ENCODE peak calls at places on chromosomes 7 and 10, in four cellular contexts. One of them, this sample, is unnamed.
A peak's percentile ranks its signal among the peaks of the same experiment; 100 is the strongest.

GRCh38 chr10:21015838-21016237 is 118.7 kb upstream of the NEBL start:
- DNase-seq in NB4: no peak
- DNase-seq in fibroblast of the aortic adventitia: no peak
- DNase-seq in body of pancreas: no peak
- DNase-seq in this sample: no peak

GRCh38 chr7:33762903-33763295 is 142.4 kb upstream of the BMPER start:
- DNase-seq in body of pancreas: no peak
- DNase-seq in NB4: no peak
- DNase-seq in fibroblast of the aortic adventitia: peak; percentile 48
- DNase-seq in this sample: no peak

GRCh38 chr10:43205681-43206390 is 61.0 kb downstream of the RASGEF1A start:
- DNase-seq in fibroblast of the aortic adventitia: no peak
- DNase-seq in body of pancreas: peak; percentile 3
- DNase-seq in NB4: no peak
- DNase-seq in this sample: no peak

GRCh38 chr7:72298912-72299311 is 113.2 kb downstream of the CALN1 start:
- DNase-seq in fibroblast of the aortic adventitia: no peak
- DNase-seq in NB4: no peak
- DNase-seq in body of pancreas: no peak
- DNase-seq in this sample: no peak

GRCh38 chr7:143230602-143231457 is 9.0 kb downstream of the TAS2R40 start:
- DNase-seq in body of pancreas: no peak
- DNase-seq in fibroblast of the aortic adventitia: no peak
- DNase-seq in NB4: no peak
- DNase-seq in this sample: no peak

GRCh38 chr10:16686081-16686902 is 130.9 kb downstream of the RSU1 start:
- DNase-seq in body of pancreas: no peak
- DNase-seq in fibroblast of the aortic adventitia: no peak
- DNase-seq in NB4: no peak
- DNase-seq in this sample: peak; percentile 5

GRCh38 chr10:3778708-3779108 is 6.3 kb downstream of the KLF6 start:
- DNase-seq in fibroblast of the aortic adventitia: no peak
- DNase-seq in NB4: no peak
- DNase-seq in body of pancreas: no peak
- DNase-seq in this sample: no peak

GRCh38 chr10:111600772-111601171 is 523.9 kb downstream of the ADRA2A start:
- DNase-seq in NB4: no peak
- DNase-seq in body of pancreas: peak; percentile 83
- DNase-seq in fibroblast of the aortic adventitia: no peak
- DNase-seq in this sample: no peak

GRCh38 chr10:34565934-34566333 is 249.2 kb downstream of the PARD3 start:
- DNase-seq in fibroblast of the aortic adventitia: peak; percentile 68
- DNase-seq in NB4: no peak
- DNase-seq in body of pancreas: no peak
- DNase-seq in this sample: no peak

GRCh38 chr10:23096814-23097549 is 1.6 kb downstream of the MSRB2 start:
- DNase-seq in body of pancreas: peak; percentile 18
- DNase-seq in NB4: peak; percentile 30
- DNase-seq in fibroblast of the aortic adventitia: peak; percentile 98
- DNase-seq in this sample: peak; percentile 94

GRCh38 chr10:71776528-71776927 is 3.2 kb upstream of the VSIR start:
- DNase-seq in fibroblast of the aortic adventitia: no peak
- DNase-seq in NB4: peak; percentile 89
- DNase-seq in body of pancreas: no peak
- DNase-seq in this sample: no peak

GRCh38 chr10:102645388-102645740 is 1.1 kb downstream of the TRIM8 start:
- DNase-seq in NB4: peak; percentile 86
- DNase-seq in body of pancreas: peak; percentile 91
- DNase-seq in fibroblast of the aortic adventitia: no peak
- DNase-seq in this sample: peak; percentile 84

GRCh38 chr10:16965740-16966447 is 148.7 kb upstream of the RSU1 start:
- DNase-seq in fibroblast of the aortic adventitia: peak; percentile 95
- DNase-seq in NB4: no peak
- DNase-seq in body of pancreas: peak; percentile 48
- DNase-seq in this sample: peak; percentile 86

GRCh38 chr10:34780818-34781380 is 34.2 kb downstream of the PARD3 start:
- DNase-seq in body of pancreas: peak; percentile 79
- DNase-seq in NB4: peak; percentile 76
- DNase-seq in fibroblast of the aortic adventitia: peak; percentile 68
- DNase-seq in this sample: peak; percentile 90

GRCh38 chr7:45570797-45571196 is 3.4 kb upstream of the ADCY1 start:
- DNase-seq in body of pancreas: no peak
- DNase-seq in NB4: no peak
- DNase-seq in fibroblast of the aortic adventitia: no peak
- DNase-seq in this sample: no peak

GRCh38 chr7:2028733-2029132 is 204.0 kb downstream of the MAD1L1 start:
- DNase-seq in NB4: no peak
- DNase-seq in body of pancreas: no peak
- DNase-seq in fibroblast of the aortic adventitia: no peak
- DNase-seq in this sample: no peak

GRCh38 chr10:132113766-132114365 is 48.1 kb downstream of the JAKMIP3 start:
- DNase-seq in fibroblast of the aortic adventitia: no peak
- DNase-seq in NB4: no peak
- DNase-seq in body of pancreas: peak; percentile 3
- DNase-seq in this sample: no peak

GRCh38 chr7:100679129-100679926 is 5.8 kb downstream of the GNB2 start:
- DNase-seq in fibroblast of the aortic adventitia: no peak
- DNase-seq in NB4: no peak
- DNase-seq in body of pancreas: no peak
- DNase-seq in this sample: no peak

GRCh38 chr10:53052765-53053164 is 280.2 kb upstream of the MBL2 start:
- DNase-seq in NB4: no peak
- DNase-seq in fibroblast of the aortic adventitia: peak; percentile 1
- DNase-seq in body of pancreas: no peak
- DNase-seq in this sample: no peak

GRCh38 chr7:87059525-87060287 is at the start of gene ELAPOR2:
- DNase-seq in NB4: peak; percentile 78
- DNase-seq in fibroblast of the aortic adventitia: peak; percentile 7
- DNase-seq in body of pancreas: peak; percentile 81
- DNase-seq in this sample: peak; percentile 13

GRCh38 chr10:123395906-123396305 is 241.7 kb downstream of the BUB3 start:
- DNase-seq in body of pancreas: no peak
- DNase-seq in fibroblast of the aortic adventitia: no peak
- DNase-seq in NB4: no peak
- DNase-seq in this sample: no peak

GRCh38 chr7:7119668-7120208 is 62.6 kb upstream of the C1GALT1 start:
- DNase-seq in body of pancreas: peak; percentile 27
- DNase-seq in fibroblast of the aortic adventitia: no peak
- DNase-seq in NB4: no peak
- DNase-seq in this sample: no peak

GRCh38 chr7:133540096-133540860 is 287.4 kb downstream of the EXOC4 start:
- DNase-seq in fibroblast of the aortic adventitia: no peak
- DNase-seq in NB4: peak; percentile 27
- DNase-seq in body of pancreas: no peak
- DNase-seq in this sample: peak; percentile 14

GRCh38 chr7:69654381-69654780 is 56.1 kb downstream of the AUTS2 start:
- DNase-seq in fibroblast of the aortic adventitia: peak; percentile 22
- DNase-seq in body of pancreas: peak; percentile 41
- DNase-seq in NB4: peak; percentile 89
- DNase-seq in this sample: peak; percentile 18

GRCh38 chr7:26912351-26912750 is 48.0 kb upstream of the SKAP2 start:
- DNase-seq in fibroblast of the aortic adventitia: no peak
- DNase-seq in NB4: peak; percentile 85
- DNase-seq in body of pancreas: no peak
- DNase-seq in this sample: peak; percentile 48

DNA sequence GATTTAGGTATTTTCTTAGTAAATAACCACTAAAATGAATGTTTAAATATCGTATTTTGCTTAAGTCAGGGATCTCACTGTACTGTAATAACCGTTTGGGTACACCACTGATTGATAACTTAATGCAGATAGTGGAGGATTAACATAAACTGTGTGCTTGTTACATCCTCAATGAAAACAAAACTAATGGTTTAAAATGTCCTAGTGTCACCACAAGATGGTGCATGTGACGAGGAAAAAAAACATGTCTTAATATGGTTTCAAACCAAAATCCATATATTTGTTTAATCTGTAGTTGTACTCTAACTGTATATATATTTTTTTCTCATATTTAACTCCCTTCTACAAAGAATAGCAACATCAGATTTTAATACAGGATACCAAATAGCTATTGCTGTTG is 19.2 kb downstream of the ARMC10 start:
- DNase-seq in body of pancreas: no peak
- DNase-seq in fibroblast of the aortic adventitia: peak; percentile 22
- DNase-seq in NB4: no peak
- DNase-seq in this sample: no peak
- TF ChIP-seq CTCF in body of pancreas: no peak
- TF ChIP-seq CTCF in fibroblast of the aortic adventitia: no peak
- TF ChIP-seq CTCF in NB4: no peak
- TF ChIP-seq CTCF in this sample: no peak

GRCh38 chr7:155218276-155219153 is 79.2 kb upstream of the INSIG1 start:
- DNase-seq in body of pancreas: no peak
- DNase-seq in NB4: no peak
- DNase-seq in fibroblast of the aortic adventitia: no peak
- DNase-seq in this sample: no peak

GRCh38 chr7:155219947-155220769 is 77.5 kb upstream of the INSIG1 start:
- DNase-seq in NB4: no peak
- DNase-seq in body of pancreas: peak; percentile 62
- DNase-seq in fibroblast of the aortic adventitia: no peak
- DNase-seq in this sample: no peak

GRCh38 chr7:155220881-155221280 is 76.8 kb upstream of the INSIG1 start:
- DNase-seq in fibroblast of the aortic adventitia: no peak
- DNase-seq in NB4: no peak
- DNase-seq in body of pancreas: no peak
- DNase-seq in this sample: no peak

GRCh38 chr7:155217629-155218028 is 80.0 kb upstream of the INSIG1 start:
- DNase-seq in fibroblast of the aortic adventitia: no peak
- DNase-seq in NB4: no peak
- DNase-seq in body of pancreas: no peak
- DNase-seq in this sample: no peak

GRCh38 chr7:155219154-155219531 is 78.5 kb upstream of the INSIG1 start:
- DNase-seq in NB4: no peak
- DNase-seq in fibroblast of the aortic adventitia: no peak
- DNase-seq in body of pancreas: no peak
- DNase-seq in this sample: no peak
- H3K4me3 ChIP-seq in NB4: no peak overlapping the region
- H3K4me3 ChIP-seq in fibroblast of the aortic adventitia: no peak overlapping the region
- H3K4me3 ChIP-seq in body of pancreas: no peak overlapping the region
- H3K4me3 ChIP-seq in this sample: no peak overlapping the region

GRCh38 chr10:79267449-79267848 is 79.8 kb upstream of the PPIF start:
- DNase-seq in fibroblast of the aortic adventitia: no peak
- DNase-seq in body of pancreas: no peak
- DNase-seq in NB4: peak; percentile 40
- DNase-seq in this sample: no peak
- TF ChIP-seq CTCF in fibroblast of the aortic adventitia: peak; percentile 13
- TF ChIP-seq CTCF in body of pancreas: no peak
- TF ChIP-seq CTCF in NB4: no peak
- TF ChIP-seq CTCF in this sample: no peak

GRCh38 chr7:423312-424260 is 96.1 kb downstream of the PDGFA start:
- DNase-seq in body of pancreas: no peak
- DNase-seq in fibroblast of the aortic adventitia: no peak
- DNase-seq in NB4: no peak
- DNase-seq in this sample: no peak

GRCh38 chr7:422886-423225 is 96.8 kb downstream of the PDGFA start:
- DNase-seq in fibroblast of the aortic adventitia: no peak
- DNase-seq in body of pancreas: no peak
- DNase-seq in NB4: no peak
- DNase-seq in this sample: no peak

GRCh38 chr7:425794-426188 is 93.9 kb downstream of the PDGFA start:
- DNase-seq in body of pancreas: no peak
- DNase-seq in NB4: no peak
- DNase-seq in fibroblast of the aortic adventitia: peak; percentile 19
- DNase-seq in this sample: no peak

GRCh38 chr7:424961-425793 is 94.5 kb downstream of the PDGFA start:
- DNase-seq in NB4: no peak
- DNase-seq in fibroblast of the aortic adventitia: peak; percentile 6
- DNase-seq in body of pancreas: no peak
- DNase-seq in this sample: no peak

GRCh38 chr7:424301-424935 is 95.2 kb downstream of the PDGFA start:
- DNase-seq in fibroblast of the aortic adventitia: no peak
- DNase-seq in body of pancreas: no peak
- DNase-seq in NB4: no peak
- DNase-seq in this sample: no peak
- H3K4me3 ChIP-seq in fibroblast of the aortic adventitia: no peak overlapping the region
- H3K4me3 ChIP-seq in body of pancreas: no peak overlapping the region
- H3K4me3 ChIP-seq in NB4: no peak overlapping the region
- H3K4me3 ChIP-seq in this sample: no peak overlapping the region